ENCODE peak calls at places on chromosomes 6 and 20, in seven cellular contexts. N is right atrium auricular region; G is MM.1S; O is uterus; A is right lobe of liver; B is CD8-positive, alpha-beta T cell; F is breast epithelium. V is an unnamed sample.

GRCh38 chr6:165694296-165694695 is 31.3 kb upstream of the PDE10A start:
- DNase-seq in N (no peak), G (no peak), O (no peak), A (no peak), B (no peak), F (no peak), V (peak; percentile 41)

GRCh38 chr6:166803455-166803854 is 152.9 kb downstream of the RNASET2 start:
- DNase-seq in N (no peak), G (no peak), O (no peak), A (no peak), B (no peak), F (no peak), V (no peak)

GRCh38 chr6:29755295-29755871 is 32.1 kb downstream of the HLA-F start:
- DNase-seq in N (no peak), G (no peak), O (no peak), A (no peak), B (no peak), F (no peak), V (no peak)

GRCh38 chr6:167141667-167142432 is 15.9 kb downstream of the GPR31 start:
- DNase-seq in N (no peak), G (peak; percentile 36), O (no peak), A (peak; percentile 79), B (peak; percentile 36), F (no peak), V (peak; percentile 61)

GRCh38 chr20:50980851-50981713 is 22.5 kb downstream of the MOCS3 start:
- DNase-seq in N (no peak), G (peak; percentile 56), O (peak; percentile 44), A (no peak), B (peak; percentile 72), F (no peak), V (no peak)

GRCh38 chr20:61599061-61599930 is 347.2 kb downstream of the CDH4 start:
- DNase-seq in N (no peak), G (no peak), O (no peak), A (peak; percentile 32), B (no peak), F (no peak), V (no peak)

GRCh38 chr20:38278150-38278549 is 17.6 kb upstream of the KIAA1755 start:
- DNase-seq in N (no peak), G (no peak), O (no peak), A (no peak), B (no peak), F (no peak), V (no peak)

GRCh38 chr20:4435210-4435609 is 286.5 kb upstream of the PRND start:
- DNase-seq in N (no peak), G (no peak), O (no peak), A (no peak), B (no peak), F (no peak), V (no peak)

GRCh38 chr6:169234634-169235033 is 19.0 kb downstream of the THBS2 start:
- DNase-seq in N (peak; percentile 54), G (no peak), O (no peak), A (no peak), B (no peak), F (no peak), V (no peak)

GRCh38 chr6:14807130-14807529 is 438.7 kb upstream of the JARID2 start:
- DNase-seq in N (no peak), G (no peak), O (no peak), A (no peak), B (no peak), F (no peak), V (no peak)

GRCh38 chr6:1864496-1864895 is 254.8 kb downstream of the FOXC1 start:
- DNase-seq in N (no peak), G (no peak), O (no peak), A (no peak), B (no peak), F (no peak), V (no peak)

GRCh38 chr6:87146363-87146762 is 9.0 kb upstream of the ZNF292 start:
- DNase-seq in N (no peak), G (no peak), O (no peak), A (no peak), B (no peak), F (no peak), V (no peak)

GRCh38 chr6:80939480-80939879 is 813.0 kb downstream of the TENT5A start:
- DNase-seq in N (no peak), G (no peak), O (no peak), A (no peak), B (no peak), F (no peak), V (no peak)

GRCh38 chr6:130587778-130588520 is 222.1 kb downstream of the TMEM200A start:
- DNase-seq in N (no peak), G (no peak), O (no peak), A (no peak), B (no peak), F (no peak), V (no peak)

GRCh38 chr6:98295776-98296175 is 538.6 kb upstream of the POU3F2 start:
- DNase-seq in N (no peak), G (no peak), O (no peak), A (no peak), B (no peak), F (no peak), V (no peak)

GRCh38 chr6:138920906-138921305 is 67.1 kb downstream of the REPS1 start:
- DNase-seq in N (no peak), G (no peak), O (no peak), A (no peak), B (no peak), F (no peak), V (no peak)

GRCh38 chr6:35048631-35049083 is 92.5 kb downstream of the TCP11 start:
- DNase-seq in N (no peak), G (peak; percentile 87), O (no peak), A (no peak), B (peak; percentile 12), F (no peak), V (peak; percentile 81)

GRCh38 chr6:136738178-136739057 is 53.9 kb downstream of the MAP3K5 start:
- DNase-seq in N (no peak), G (no peak), O (peak; percentile 42), A (no peak), B (no peak), F (no peak), V (no peak)

GRCh38 chr20:61502433-61502832 is 250.4 kb downstream of the CDH4 start:
- DNase-seq in N (no peak), G (no peak), O (no peak), A (no peak), B (no peak), F (no peak), V (no peak)

GRCh38 chr6:146985111-146985510 is 219.1 kb upstream of the STXBP5 start:
- DNase-seq in N (no peak), G (no peak), O (no peak), A (no peak), B (no peak), F (no peak), V (no peak)

GRCh38 chr6:159894991-159895390 is 4.2 kb downstream of the MAS1 start:
- DNase-seq in N (no peak), G (no peak), O (no peak), A (no peak), B (no peak), F (no peak), V (no peak)

GRCh38 chr6:20444786-20445271 is 43.1 kb downstream of the E2F3 start:
- DNase-seq in N (no peak), G (no peak), O (no peak), A (no peak), B (no peak), F (no peak), V (no peak)

GRCh38 chr6:112117554-112117953 is 30.2 kb downstream of the FAM229B start:
- DNase-seq in N (no peak), G (no peak), O (no peak), A (no peak), B (no peak), F (no peak), V (no peak)

GRCh38 chr20:58072695-58073671 is 155.5 kb downstream of the ANKRD60 start:
- DNase-seq in N (peak; percentile 57), G (no peak), O (no peak), A (no peak), B (no peak), F (no peak), V (peak; percentile 74)

DNA sequence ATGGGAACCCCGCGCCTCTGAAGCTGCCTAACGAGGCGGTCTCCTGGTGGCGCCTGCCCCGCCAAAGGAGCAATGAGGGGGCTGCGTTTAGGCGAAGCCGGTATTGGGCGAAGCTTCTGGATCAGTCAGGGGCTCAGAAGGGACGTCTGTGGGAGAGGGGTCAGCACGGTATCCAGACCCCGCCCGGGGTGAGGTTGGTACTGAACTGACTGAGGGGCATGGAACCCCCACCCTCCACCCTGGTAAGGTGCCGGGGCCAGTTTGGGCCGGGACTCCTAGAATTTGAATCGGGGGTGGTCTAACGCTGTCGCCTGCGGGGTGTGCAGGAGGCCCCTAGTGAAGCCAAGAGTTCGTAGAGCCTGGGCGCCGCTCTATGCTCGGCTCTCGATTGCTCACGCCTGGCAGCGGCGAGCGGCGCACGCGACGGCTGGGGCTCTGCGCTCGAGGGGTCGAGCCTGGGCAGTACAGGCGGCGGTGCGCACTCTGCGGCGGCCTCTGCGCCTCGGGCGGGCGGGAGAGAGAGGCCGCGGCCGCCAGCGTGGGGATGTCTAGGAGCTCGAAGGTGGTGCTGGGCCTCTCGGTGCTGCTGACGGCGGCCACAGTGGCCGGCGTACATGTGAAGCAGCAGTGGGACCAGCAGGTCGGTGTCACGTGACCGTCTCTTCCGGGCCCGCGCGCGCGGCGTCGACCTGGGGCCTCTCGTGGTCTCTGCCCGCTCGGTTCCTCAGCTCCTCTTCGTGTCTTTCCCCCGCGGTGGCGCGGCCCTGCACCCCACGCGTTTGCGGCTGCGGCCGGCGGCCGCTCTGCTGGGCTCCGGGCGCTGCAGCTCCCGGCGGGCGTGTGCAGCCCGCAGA is at the start of the genes KAT14 and PET117:
- DNase-seq in N (peak; percentile 89), G (peak; percentile 94), O (peak; percentile 82), A (peak; percentile 93), B (peak; percentile 90), F (peak; percentile 83), V (peak; percentile 97)
- TF ChIP-seq CTCF in N (no peak), G (no peak), O (peak; percentile 9), A (no peak), B (no peak), F (no peak), V (no peak)

GRCh38 chr6:36927114-36927513 is 27.4 kb upstream of the PI16 start:
- DNase-seq in N (no peak), G (no peak), O (no peak), A (no peak), B (no peak), F (no peak), V (no peak)
- H3K27ac ChIP-seq in N (peak overlapping the region; percentile 54), G (no peak overlapping the region), O (peak overlapping the region; percentile 17), A (no peak overlapping the region), B (no peak overlapping the region), F (peak overlapping the region; percentile 62), V (no peak overlapping the region)

DNA sequence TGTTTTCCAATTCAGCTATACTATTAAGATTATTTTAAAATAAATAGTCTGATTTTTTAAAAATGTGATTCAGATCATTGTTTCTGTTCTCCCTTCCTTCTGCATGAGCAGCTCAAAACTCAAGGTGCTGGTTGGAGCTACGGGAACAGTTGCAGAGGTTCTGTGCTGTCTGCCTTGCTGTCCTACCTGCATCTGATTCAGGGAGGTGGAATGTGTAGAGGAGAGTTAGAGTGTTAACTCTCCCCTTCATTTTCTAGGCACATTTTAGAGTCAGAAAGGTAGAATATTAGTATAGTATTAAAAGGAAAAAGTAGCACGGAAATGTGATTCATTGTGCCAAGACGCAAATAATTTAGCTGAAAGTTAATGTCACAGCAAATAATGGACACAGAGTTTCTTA is 188.1 kb upstream of the SLC35B3 start:
- DNase-seq in N (no peak), G (no peak), O (no peak), A (no peak), B (no peak), F (no peak), V (no peak)
- H3K36me3 ChIP-seq in N (no peaks in the 10 kb centered on the region), G (no peaks in the 10 kb centered on the region), O (no peaks in the 10 kb centered on the region), A (no peaks in the 10 kb centered on the region), B (no peaks in the 10 kb centered on the region), F (no peaks in the 10 kb centered on the region), V (no peaks in the 10 kb centered on the region)

GRCh38 chr20:43404880-43405279 is 52.8 kb upstream of the SRSF6 start:
- DNase-seq in N (no peak), G (peak; percentile 45), O (no peak), A (no peak), B (no peak), F (no peak), V (no peak)
- TF ChIP-seq CTCF in N (no peak), G (peak; percentile 56), O (no peak), A (peak; percentile 17), B (no peak), F (no peak), V (no peak)

V was measured in left lung.